ENCODE peak calls at places on chromosomes 2 and 18, in seven cellular contexts. P is prostate gland; Y is stimulated activated CD4-positive, alpha-beta T cell treated with anti-CD3 and anti-CD28 coated beads, Interleukin-4, amount 100 ng/mL, for 24 hours; V is activated naive CD4-positive, alpha-beta T cell treated with anti-CD3 and anti-CD28 coated beads, Interleukin-2, amount 10 ng/mL, durations not matched to agents 7 days and 5 days; L is GM13977; W is SK-N-SH; R is HCT116. J is an unnamed sample.

GRCh38 chr2:129759186-129760010 is 220.1 kb upstream of the RAB6C start:
- DNase-seq in P (no peak), Y (no peak), V (no peak), L (no peak), W (no peak), R (no peak), J (no peak)

GRCh38 chr2:9681427-9681817 is 50.6 kb upstream of the YWHAQ start:
- DNase-seq in P (no peak), Y (no peak), V (peak), L (no peak), W (no peak), R (no peak), J (no peak)

GRCh38 chr2:162768646-162769045 is 69.9 kb downstream of the KCNH7 start:
- DNase-seq in P (no peak), Y (no peak), V (no peak), L (no peak), W (no peak), R (no peak), J (no peak)

GRCh38 chr2:145038041-145038525 is 518.2 kb upstream of the ZEB2 start:
- DNase-seq in P (no peak), Y (no peak), V (no peak), L (no peak), W (no peak), R (no peak), J (no peak)

GRCh38 chr18:27049945-27050344 is 135.2 kb downstream of the CHST9 start:
- DNase-seq in P (no peak), Y (no peak), V (no peak), L (no peak), W (no peak), R (no peak), J (no peak)

GRCh38 chr2:62432407-62432806 is 73.6 kb downstream of the TMEM17 start:
- DNase-seq in P (no peak), Y (no peak), V (no peak), L (no peak), W (no peak), R (no peak), J (no peak)

GRCh38 chr18:48968412-48969215 is 17.8 kb upstream of the SMAD7 start:
- DNase-seq in P (no peak), Y (no peak), V (no peak), L (no peak), W (no peak), R (no peak), J (no peak)

GRCh38 chr2:29495536-29495935 is 380.3 kb downstream of the CLIP4 start:
- DNase-seq in P (no peak), Y (no peak), V (no peak), L (no peak), W (no peak), R (no peak), J (no peak)

GRCh38 chr2:113847144-113847543 is 42.7 kb upstream of the ACTR3 start:
- DNase-seq in P (no peak), Y (no peak), V (no peak), L (no peak), W (no peak), R (no peak), J (no peak)

GRCh38 chr2:172345951-172346555 is 81.3 kb upstream of the ITGA6 start:
- DNase-seq in P (no peak), Y (no peak), V (no peak), L (no peak), W (no peak), R (no peak), J (no peak)

GRCh38 chr2:162072181-162072702 is 1.8 kb downstream of the DPP4 start:
- DNase-seq in P (no peak), Y (no peak), V (no peak), L (peak), W (no peak), R (no peak), J (no peak)

GRCh38 chr2:226561962-226562361 is 237.7 kb downstream of the IRS1 start:
- DNase-seq in P (no peak), Y (no peak), V (no peak), L (no peak), W (no peak), R (no peak), J (no peak)

GRCh38 chr2:118197011-118197695 is 108.9 kb downstream of the INSIG2 start:
- DNase-seq in P (no peak), Y (no peak), V (no peak), L (no peak), W (peak), R (no peak), J (no peak)

GRCh38 chr18:10787293-10787901 is 261.6 kb downstream of the NAPG start:
- DNase-seq in P (peak), Y (peak), V (peak), L (peak), W (peak), R (peak), J (no peak)

GRCh38 chr2:133431289-133431688 is 137.0 kb downstream of the NCKAP5 start:
- DNase-seq in P (no peak), Y (no peak), V (no peak), L (no peak), W (no peak), R (no peak), J (no peak)

GRCh38 chr2:217451634-217452033 is 551.2 kb downstream of the TNS1 start:
- DNase-seq in P (no peak), Y (no peak), V (no peak), L (no peak), W (no peak), R (no peak), J (no peak)

GRCh38 chr18:9643549-9643948 is 29.2 kb upstream of the PPP4R1 start:
- DNase-seq in P (peak), Y (no peak), V (no peak), L (no peak), W (no peak), R (peak), J (no peak)

GRCh38 chr2:5121106-5121505 is 571.1 kb upstream of the SOX11 start:
- DNase-seq in P (no peak), Y (no peak), V (no peak), L (no peak), W (peak), R (no peak), J (no peak)

GRCh38 chr2:27380626-27381556 is at the start of gene ZNF513:
- DNase-seq in P (peak), Y (peak), V (peak), L (peak), W (peak), R (peak), J (peak)

GRCh38 chr2:196155597-196155996 is 15.8 kb downstream of the STK17B start:
- DNase-seq in P (no peak), Y (no peak), V (no peak), L (no peak), W (no peak), R (no peak), J (no peak)

J was measured in activated gamma-delta T cell.